ENCODE peak calls at places on chromosomes 2 and 18, in seven cellular contexts. B, S, X, V, C, P and H are unnamed samples.
A peak's percentile ranks its signal among the peaks of the same experiment; 100 is the strongest.

GRCh38 chr2:183868707-183869106 is 729.6 kb upstream of the ZNF804A start:
- DNase-seq in X (no peak), S (no peak), C (no peak), B (no peak), V (no peak), P (no peak), H (no peak)

GRCh38 chr2:235050992-235051351 is 99.2 kb downstream of the SH3BP4 start:
- DNase-seq in P (peak; percentile 90), B (peak; percentile 99), C (peak; percentile 95), V (peak; percentile 93), X (peak; percentile 96), S (peak; percentile 88), H (peak; percentile 49)

GRCh38 chr2:189698020-189698887 is 23.8 kb downstream of the ANKAR start:
- DNase-seq in P (peak; percentile 40), C (no peak), S (no peak), V (peak; percentile 48), X (no peak), B (peak; percentile 73), H (peak; percentile 85)

GRCh38 chr2:120060088-120060623 is 47.3 kb downstream of the EPB41L5 start:
- DNase-seq in C (no peak), S (no peak), X (no peak), V (peak; percentile 57), P (no peak), B (no peak), H (no peak)

GRCh38 chr2:191050640-191050987 is 36.6 kb upstream of the STAT1 start:
- DNase-seq in P (no peak), B (no peak), C (no peak), X (no peak), V (peak; percentile 75), S (no peak), H (no peak)

GRCh38 chr18:35074581-35074980 is 33.4 kb downstream of the MAPRE2 start:
- DNase-seq in C (no peak), X (no peak), V (no peak), S (no peak), B (no peak), P (no peak), H (no peak)

GRCh38 chr2:61042807-61043206 is 22.9 kb upstream of the SANBR start:
- DNase-seq in S (no peak), B (no peak), V (no peak), X (no peak), C (no peak), P (no peak), H (no peak)

GRCh38 chr2:72128059-72128842 is 19.4 kb downstream of the CYP26B1 start:
- DNase-seq in S (no peak), V (no peak), X (peak; percentile 34), C (peak; percentile 18), B (peak; percentile 0), P (no peak), H (peak; percentile 32)

GRCh38 chr18:46071894-46072867 is at the start of gene PSTPIP2:
- DNase-seq in B (peak; percentile 71), X (peak; percentile 82), P (peak; percentile 64), C (peak; percentile 84), V (peak; percentile 54), S (peak; percentile 90), H (peak; percentile 82)

GRCh38 chr18:421236-422155 is 79.0 kb downstream of the COLEC12 start:
- DNase-seq in B (peak; percentile 14), V (peak; percentile 64), X (no peak), P (no peak), S (no peak), C (no peak), H (no peak)

GRCh38 chr2:42944744-42945415 is 152.5 kb upstream of the HAAO start:
- DNase-seq in S (no peak), C (no peak), V (peak; percentile 57), X (no peak), B (no peak), P (no peak), H (no peak)

GRCh38 chr2:229794636-229795035 is 80.3 kb upstream of the DNER start:
- DNase-seq in C (no peak), S (no peak), V (no peak), B (no peak), X (no peak), P (no peak), H (no peak)

GRCh38 chr18:60060578-60060977 is 160.8 kb downstream of the PMAIP1 start:
- DNase-seq in B (no peak), V (no peak), X (no peak), P (no peak), C (no peak), S (no peak), H (no peak)

GRCh38 chr2:33265584-33266338 is 210.7 kb upstream of the RASGRP3 start:
- DNase-seq in C (no peak), V (no peak), S (no peak), B (no peak), X (no peak), P (no peak), H (no peak)

GRCh38 chr18:36153203-36153602 is 23.5 kb downstream of the ELP2 start:
- DNase-seq in P (no peak), C (no peak), V (peak; percentile 97), B (peak; percentile 8), S (no peak), X (no peak), H (no peak)

GRCh38 chr2:228224410-228224809 is 42.9 kb upstream of the SPHKAP start:
- DNase-seq in C (no peak), X (no peak), P (no peak), B (no peak), V (no peak), S (no peak), H (no peak)

GRCh38 chr2:231425811-231426703 is 30.5 kb downstream of the B3GNT7 start:
- DNase-seq in C (no peak), X (no peak), V (no peak), P (no peak), S (no peak), B (no peak), H (peak; percentile 74)

GRCh38 chr18:7177131-7177744 is 53.7 kb upstream of the LRRC30 start:
- DNase-seq in X (no peak), S (no peak), P (peak; percentile 47), C (peak; percentile 74), B (peak; percentile 75), V (peak; percentile 85), H (peak; percentile 83)

GRCh38 chr2:127695491-127696472 is 5.5 kb upstream of the SFT2D3 start:
- DNase-seq in B (peak; percentile 61), X (peak; percentile 89), V (peak; percentile 40), S (no peak), C (peak; percentile 87), P (peak; percentile 37), H (peak; percentile 92)

GRCh38 chr2:235827585-235827992 is 333.7 kb downstream of the AGAP1 start:
- DNase-seq in C (no peak), X (no peak), B (no peak), S (no peak), P (no peak), V (no peak), H (no peak)

GRCh38 chr2:29544917-29545316 is 376.5 kb downstream of the ALK start:
- DNase-seq in P (no peak), X (no peak), V (no peak), C (no peak), S (no peak), B (no peak), H (no peak)

GRCh38 chr18:79903787-79904356 is 47.6 kb downstream of the SLC66A2 start:
- DNase-seq in C (peak; percentile 50), P (peak; percentile 3), V (no peak), S (no peak), X (peak; percentile 62), B (no peak), H (no peak)
- H3K9me3 ChIP-seq in C (peaks cover 4% of the 10 kb centered on the region), P (no peaks in the 10 kb centered on the region), V (peaks cover 21% of the 10 kb centered on the region), S (peaks cover 2% of the 10 kb centered on the region), X (peaks cover 42% of the 10 kb centered on the region), B (no peaks in the 10 kb centered on the region), H (no peaks in the 10 kb centered on the region)

DNA sequence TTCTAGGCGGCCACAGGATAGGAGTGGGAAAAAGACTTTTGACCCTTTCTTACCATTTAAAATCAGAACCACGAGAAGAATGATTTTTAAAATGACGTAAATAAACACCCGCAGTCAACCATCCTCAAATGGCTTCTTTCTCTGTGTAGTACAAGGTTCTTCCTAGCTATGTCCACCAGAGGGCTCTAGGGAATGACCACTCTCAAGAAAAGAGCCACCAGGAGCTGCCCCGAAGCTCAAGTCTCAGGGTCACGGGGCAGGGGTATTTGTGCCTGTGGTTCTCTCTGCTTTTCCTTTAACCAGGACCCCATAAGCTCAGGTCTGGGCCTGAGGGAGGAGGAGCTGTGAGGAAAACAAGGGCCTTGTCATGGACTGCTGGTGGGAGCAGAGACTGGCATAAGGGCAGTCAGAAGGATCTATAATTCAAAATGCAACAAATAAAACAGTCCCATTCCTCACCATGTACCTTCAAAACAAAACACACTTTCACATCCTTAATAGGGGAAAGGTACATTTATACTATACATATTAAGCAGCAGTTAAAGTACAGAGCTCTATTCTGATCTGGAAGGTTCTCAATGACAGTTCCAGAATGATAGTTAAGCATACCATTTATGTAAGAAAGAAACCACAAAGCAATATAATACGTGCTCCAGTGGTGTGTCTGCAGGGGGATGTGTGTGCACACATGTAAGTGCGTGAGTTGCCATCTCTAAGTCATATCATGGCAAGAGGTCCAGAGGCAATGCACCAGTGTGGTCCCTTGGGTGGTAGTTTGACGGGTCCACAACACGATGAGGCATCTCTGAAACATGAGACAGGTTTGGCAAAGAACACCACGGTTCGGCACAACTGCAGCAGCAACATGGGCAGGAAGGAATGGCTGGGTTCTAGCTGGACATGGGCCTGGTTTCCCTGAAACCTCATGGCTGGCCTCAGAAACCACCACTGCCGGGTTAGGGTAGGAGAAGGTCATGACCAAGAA is 18.6 kb downstream of the LYPD1 start:
- DNase-seq in X (no peak), S (no peak), V (peak; percentile 71), C (no peak), B (no peak), P (no peak), H (peak; percentile 79)
- TF ChIP-seq CTCF in X (no peak), S (peak; percentile 37), V (peak; percentile 71), C (peak; percentile 47), B (peak; percentile 51), P (no peak), H (peak; percentile 85)

DNA sequence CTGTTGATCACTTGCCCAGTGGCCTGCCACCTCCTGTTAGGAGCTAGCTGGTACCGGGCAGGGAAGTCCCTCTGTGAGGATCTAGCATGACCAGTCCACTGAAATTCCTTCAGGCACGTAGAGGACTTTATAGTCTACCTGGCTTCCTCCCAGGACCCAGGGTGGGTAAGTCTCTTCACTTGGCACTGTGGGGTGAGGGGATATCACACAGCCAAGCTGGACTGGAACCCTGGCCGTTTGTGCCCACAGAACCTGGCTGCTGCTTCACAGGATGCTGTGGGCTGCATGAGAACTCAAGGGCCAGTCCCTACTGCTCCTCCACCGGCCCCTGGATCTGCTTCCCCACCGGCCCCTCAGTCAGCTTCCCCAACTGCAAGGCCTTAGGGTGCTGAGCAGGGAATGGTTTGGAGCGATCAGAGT is 35.8 kb downstream of the HS1BP3 start:
- DNase-seq in S (peak; percentile 38), B (no peak), V (no peak), P (no peak), C (no peak), X (no peak), H (peak; percentile 44)
- H3K4me1 ChIP-seq in S (peaks cover 94% of the 10 kb centered on the region), B (peaks cover 61% of the 10 kb centered on the region), V (peaks cover 33% of the 10 kb centered on the region), P (peaks cover 26% of the 10 kb centered on the region), C (peaks cover 94% of the 10 kb centered on the region), X (peaks cover 92% of the 10 kb centered on the region), H (peaks cover 24% of the 10 kb centered on the region)

GRCh38 chr2:4354678-4355077 is 651.3 kb downstream of the DCDC2C start:
- DNase-seq in X (no peak), B (peak; percentile 43), P (no peak), S (no peak), C (no peak), V (no peak), H (peak; percentile 91)
- H3K9me3 ChIP-seq in X (no peaks in the 10 kb centered on the region), B (no peaks in the 10 kb centered on the region), P (no peaks in the 10 kb centered on the region), S (no peaks in the 10 kb centered on the region), C (no peaks in the 10 kb centered on the region), V (peaks cover 18% of the 10 kb centered on the region), H (peaks cover 6% of the 10 kb centered on the region)